ENCODE peak calls at places on chromosomes 16 and 17, in nine cellular contexts. Q is activated naive CD4-positive, alpha-beta T cell treated with anti-CD3 and anti-CD28 coated beads for 36 hours; M is NCI-H2171; D is posterior cingulate gyrus; J is stimulated activated CD4-positive, alpha-beta T cell treated with anti-CD3 and anti-CD28 coated beads, Interleukin-15, amount 100 ng/mL, for 1 hour; L is RPMI7951; H is mesendoderm; N is BJ; G is kidney epithelial cell. C is an unnamed sample.

GRCh38 chr16:30382398-30383015 is at the start of gene SEPTIN1:
- DNase-seq in D (no peak), G (no peak), M (no peak), H (no peak), Q (peak; percentile 90), L (no peak), J (peak; percentile 55), N (no peak), C (no peak)

GRCh38 chr16:87918866-87919680 is 17.3 kb downstream of the CA5A start:
- DNase-seq in J (no peak), Q (no peak), N (no peak), H (no peak), D (no peak), M (no peak), G (no peak), L (peak; percentile 81), C (no peak)

GRCh38 chr16:28556914-28557320 is 3.2 kb downstream of the SGF29 start:
- DNase-seq in J (no peak), N (no peak), M (no peak), L (no peak), H (no peak), D (no peak), G (no peak), Q (no peak), C (no peak)

GRCh38 chr17:17785407-17785806 is 51.4 kb downstream of the SREBF1 start:
- DNase-seq in G (no peak), L (no peak), N (no peak), J (no peak), D (no peak), Q (no peak), H (no peak), M (no peak), C (no peak)

GRCh38 chr16:909281-910000 is 61.3 kb downstream of the LMF1 start:
- DNase-seq in J (no peak), M (no peak), L (no peak), Q (no peak), N (no peak), D (no peak), G (no peak), H (no peak), C (no peak)

GRCh38 chr17:79294459-79295071 is 219.9 kb downstream of the ENGASE start:
- DNase-seq in D (no peak), M (no peak), G (no peak), N (no peak), J (no peak), H (peak; percentile 88), L (peak; percentile 45), Q (peak; percentile 67), C (peak; percentile 99)

GRCh38 chr17:57902800-57903759 is 52.1 kb downstream of the CUEDC1 start:
- DNase-seq in H (no peak), M (no peak), Q (no peak), N (peak; percentile 68), D (peak; percentile 57), J (no peak), L (peak; percentile 92), G (peak; percentile 98), C (no peak)

GRCh38 chr16:86925067-86925791 is 346.9 kb downstream of the FOXL1 start:
- DNase-seq in J (no peak), L (peak; percentile 94), M (no peak), D (no peak), N (no peak), G (peak; percentile 56), H (no peak), Q (no peak), C (no peak)

GRCh38 chr16:85126731-85127662 is 14.7 kb upstream of the CIBAR2 start:
- DNase-seq in M (peak; percentile 90), H (peak; percentile 37), Q (peak; percentile 32), N (no peak), D (no peak), G (peak; percentile 70), L (peak; percentile 84), J (no peak), C (peak; percentile 68)

GRCh38 chr16:88337021-88337420 is 45.7 kb upstream of the ZNF469 start:
- DNase-seq in L (peak; percentile 85), D (no peak), N (no peak), Q (no peak), M (no peak), J (no peak), G (no peak), H (no peak), C (no peak)

GRCh38 chr17:73357318-73357717 is 45.5 kb upstream of the CDC42EP4 start:
- DNase-seq in G (no peak), N (no peak), L (no peak), J (no peak), H (no peak), Q (no peak), D (no peak), M (no peak), C (peak; percentile 42)

GRCh38 chr16:23156110-23156509 is 6.9 kb upstream of the USP31 start:
- DNase-seq in Q (no peak), D (no peak), G (no peak), N (no peak), L (no peak), M (no peak), J (no peak), H (no peak), C (no peak)

GRCh38 chr16:51155901-51156810 is 5.1 kb upstream of the SALL1 start:
- DNase-seq in H (peak; percentile 71), D (no peak), M (no peak), L (peak; percentile 69), Q (no peak), G (no peak), N (no peak), J (no peak), C (peak; percentile 73)

GRCh38 chr17:71405101-71405500 is 715.7 kb upstream of the SOX9 start:
- DNase-seq in L (peak; percentile 85), M (no peak), J (no peak), G (no peak), D (no peak), N (no peak), Q (no peak), H (no peak), C (no peak)

GRCh38 chr17:44309472-44309871 is 1.1 kb downstream of the RUNDC3A start:
- DNase-seq in H (peak; percentile 34), L (no peak), M (no peak), D (no peak), Q (no peak), J (no peak), N (no peak), G (no peak), C (peak; percentile 71)

GRCh38 chr17:53218723-53219122 is 604.0 kb upstream of the KIF2B start:
- DNase-seq in N (no peak), D (no peak), H (no peak), L (no peak), J (no peak), Q (no peak), M (no peak), G (no peak), C (no peak)

GRCh38 chr17:67365762-67366192 is 600 bp downstream of the PSMD12 start:
- DNase-seq in J (no peak), Q (peak; percentile 65), L (peak; percentile 69), D (no peak), H (peak; percentile 44), N (no peak), G (no peak), M (no peak), C (no peak)

GRCh38 chr16:15536813-15537212 is 102.4 kb downstream of the BMERB1 start:
- DNase-seq in N (no peak), J (no peak), H (no peak), M (no peak), Q (no peak), G (no peak), L (no peak), D (no peak), C (no peak)

GRCh38 chr17:73467651-73468050 is 155.8 kb upstream of the CDC42EP4 start:
- DNase-seq in G (no peak), J (no peak), Q (no peak), M (no peak), N (no peak), H (no peak), L (no peak), D (no peak), C (no peak)

GRCh38 chr17:4751925-4752324 is 12.2 kb upstream of the CXCL16 start:
- DNase-seq in M (no peak), J (no peak), H (no peak), Q (no peak), N (no peak), L (no peak), G (no peak), D (no peak), C (no peak)

GRCh38 chr16:2595376-2596200 is 57.8 kb downstream of the PDPK1 start:
- DNase-seq in J (no peak), H (no peak), D (no peak), M (no peak), N (no peak), G (no peak), Q (no peak), L (no peak), C (peak; percentile 42)

GRCh38 chr17:27759528-27759927 is 40.8 kb downstream of the NOS2 start:
- DNase-seq in Q (no peak), N (no peak), M (no peak), G (no peak), D (no peak), H (no peak), J (no peak), L (no peak), C (no peak)

GRCh38 chr17:35906559-35907265 is 23.9 kb downstream of the RDM1 start:
- DNase-seq in L (no peak), M (no peak), G (no peak), Q (no peak), J (no peak), H (no peak), N (no peak), D (no peak), C (no peak)